ENCODE peak calls at places on chromosomes 13 and 19, in seven cellular contexts. One of them, this sample, is unnamed.

GRCh38 chr19:33429891-33430673 is 56.6 kb downstream of the CEBPG start:
- DNase-seq in activated naive CD4-positive, alpha-beta T cell treated with anti-CD3 and anti-CD28 coated beads, Interleukin-2, amount 10 ng/mL, durations not matched to agents 7 days and 5 days: peak
- DNase-seq in nephron progenitor cell: no peak
- DNase-seq in upper lobe of right lung: peak
- DNase-seq in AML-193: no peak
- DNase-seq in neuronal stem cell: no peak
- DNase-seq in H9: no peak
- DNase-seq in this sample: peak

GRCh38 chr13:80679423-80679822 is 338.5 kb upstream of the SPRY2 start:
- DNase-seq in activated naive CD4-positive, alpha-beta T cell treated with anti-CD3 and anti-CD28 coated beads, Interleukin-2, amount 10 ng/mL, durations not matched to agents 7 days and 5 days: no peak
- DNase-seq in nephron progenitor cell: no peak
- DNase-seq in upper lobe of right lung: no peak
- DNase-seq in AML-193: no peak
- DNase-seq in neuronal stem cell: no peak
- DNase-seq in H9: no peak
- DNase-seq in this sample: no peak

GRCh38 chr19:5406816-5407215 is 48.4 kb upstream of the ZNRF4 start:
- DNase-seq in activated naive CD4-positive, alpha-beta T cell treated with anti-CD3 and anti-CD28 coated beads, Interleukin-2, amount 10 ng/mL, durations not matched to agents 7 days and 5 days: no peak
- DNase-seq in nephron progenitor cell: no peak
- DNase-seq in upper lobe of right lung: no peak
- DNase-seq in AML-193: no peak
- DNase-seq in neuronal stem cell: no peak
- DNase-seq in H9: no peak
- DNase-seq in this sample: no peak

GRCh38 chr19:58150328-58150921 is at the start of gene ZNF329:
- DNase-seq in activated naive CD4-positive, alpha-beta T cell treated with anti-CD3 and anti-CD28 coated beads, Interleukin-2, amount 10 ng/mL, durations not matched to agents 7 days and 5 days: peak
- DNase-seq in nephron progenitor cell: peak
- DNase-seq in upper lobe of right lung: peak
- DNase-seq in AML-193: peak
- DNase-seq in neuronal stem cell: peak
- DNase-seq in H9: peak
- DNase-seq in this sample: peak

GRCh38 chr13:82480415-82480814 is 1401.9 kb downstream of the SLITRK1 start:
- DNase-seq in activated naive CD4-positive, alpha-beta T cell treated with anti-CD3 and anti-CD28 coated beads, Interleukin-2, amount 10 ng/mL, durations not matched to agents 7 days and 5 days: no peak
- DNase-seq in nephron progenitor cell: no peak
- DNase-seq in upper lobe of right lung: no peak
- DNase-seq in AML-193: peak
- DNase-seq in neuronal stem cell: no peak
- DNase-seq in H9: no peak
- DNase-seq in this sample: no peak

GRCh38 chr19:4409123-4409933 is 6.9 kb downstream of the CHAF1A start:
- DNase-seq in activated naive CD4-positive, alpha-beta T cell treated with anti-CD3 and anti-CD28 coated beads, Interleukin-2, amount 10 ng/mL, durations not matched to agents 7 days and 5 days: no peak
- DNase-seq in nephron progenitor cell: no peak
- DNase-seq in upper lobe of right lung: no peak
- DNase-seq in AML-193: no peak
- DNase-seq in neuronal stem cell: no peak
- DNase-seq in H9: peak
- DNase-seq in this sample: no peak

GRCh38 chr13:48531416-48532145 is 1.3 kb downstream of the RCBTB2 start:
- DNase-seq in activated naive CD4-positive, alpha-beta T cell treated with anti-CD3 and anti-CD28 coated beads, Interleukin-2, amount 10 ng/mL, durations not matched to agents 7 days and 5 days: no peak
- DNase-seq in nephron progenitor cell: no peak
- DNase-seq in upper lobe of right lung: no peak
- DNase-seq in AML-193: no peak
- DNase-seq in neuronal stem cell: no peak
- DNase-seq in H9: no peak
- DNase-seq in this sample: no peak

GRCh38 chr19:18802354-18802753 is 11.2 kb upstream of the COMP start:
- DNase-seq in activated naive CD4-positive, alpha-beta T cell treated with anti-CD3 and anti-CD28 coated beads, Interleukin-2, amount 10 ng/mL, durations not matched to agents 7 days and 5 days: no peak
- DNase-seq in nephron progenitor cell: no peak
- DNase-seq in upper lobe of right lung: no peak
- DNase-seq in AML-193: no peak
- DNase-seq in neuronal stem cell: no peak
- DNase-seq in H9: peak
- DNase-seq in this sample: no peak

GRCh38 chr13:101941095-101941777 is 460.6 kb downstream of the FGF14 start:
- DNase-seq in activated naive CD4-positive, alpha-beta T cell treated with anti-CD3 and anti-CD28 coated beads, Interleukin-2, amount 10 ng/mL, durations not matched to agents 7 days and 5 days: no peak
- DNase-seq in nephron progenitor cell: no peak
- DNase-seq in upper lobe of right lung: no peak
- DNase-seq in AML-193: no peak
- DNase-seq in neuronal stem cell: no peak
- DNase-seq in H9: no peak
- DNase-seq in this sample: no peak

GRCh38 chr19:4062576-4063368 is 3.9 kb downstream of the ZBTB7A start:
- DNase-seq in activated naive CD4-positive, alpha-beta T cell treated with anti-CD3 and anti-CD28 coated beads, Interleukin-2, amount 10 ng/mL, durations not matched to agents 7 days and 5 days: no peak
- DNase-seq in nephron progenitor cell: no peak
- DNase-seq in upper lobe of right lung: no peak
- DNase-seq in AML-193: no peak
- DNase-seq in neuronal stem cell: no peak
- DNase-seq in H9: no peak
- DNase-seq in this sample: peak

GRCh38 chr13:99178636-99179035 is 22.0 kb upstream of the UBAC2 start:
- DNase-seq in activated naive CD4-positive, alpha-beta T cell treated with anti-CD3 and anti-CD28 coated beads, Interleukin-2, amount 10 ng/mL, durations not matched to agents 7 days and 5 days: peak
- DNase-seq in nephron progenitor cell: no peak
- DNase-seq in upper lobe of right lung: no peak
- DNase-seq in AML-193: peak
- DNase-seq in neuronal stem cell: no peak
- DNase-seq in H9: no peak
- DNase-seq in this sample: no peak

GRCh38 chr13:98172570-98173405 is 4.3 kb downstream of the RNF113B start:
- DNase-seq in activated naive CD4-positive, alpha-beta T cell treated with anti-CD3 and anti-CD28 coated beads, Interleukin-2, amount 10 ng/mL, durations not matched to agents 7 days and 5 days: no peak
- DNase-seq in nephron progenitor cell: no peak
- DNase-seq in upper lobe of right lung: no peak
- DNase-seq in AML-193: no peak
- DNase-seq in neuronal stem cell: no peak
- DNase-seq in H9: no peak
- DNase-seq in this sample: no peak

GRCh38 chr13:109385161-109385560 is 401.2 kb downstream of the IRS2 start:
- DNase-seq in activated naive CD4-positive, alpha-beta T cell treated with anti-CD3 and anti-CD28 coated beads, Interleukin-2, amount 10 ng/mL, durations not matched to agents 7 days and 5 days: no peak
- DNase-seq in nephron progenitor cell: no peak
- DNase-seq in upper lobe of right lung: no peak
- DNase-seq in AML-193: peak
- DNase-seq in neuronal stem cell: no peak
- DNase-seq in H9: no peak
- DNase-seq in this sample: no peak

GRCh38 chr13:95121516-95121915 is 179.7 kb downstream of the ABCC4 start:
- DNase-seq in activated naive CD4-positive, alpha-beta T cell treated with anti-CD3 and anti-CD28 coated beads, Interleukin-2, amount 10 ng/mL, durations not matched to agents 7 days and 5 days: no peak
- DNase-seq in nephron progenitor cell: no peak
- DNase-seq in upper lobe of right lung: no peak
- DNase-seq in AML-193: no peak
- DNase-seq in neuronal stem cell: no peak
- DNase-seq in H9: no peak
- DNase-seq in this sample: no peak

GRCh38 chr19:39405930-39406655 is 554 bp upstream of the ZFP36 start:
- DNase-seq in activated naive CD4-positive, alpha-beta T cell treated with anti-CD3 and anti-CD28 coated beads, Interleukin-2, amount 10 ng/mL, durations not matched to agents 7 days and 5 days: peak
- DNase-seq in nephron progenitor cell: no peak
- DNase-seq in upper lobe of right lung: no peak
- DNase-seq in AML-193: peak
- DNase-seq in neuronal stem cell: no peak
- DNase-seq in H9: peak
- DNase-seq in this sample: peak

GRCh38 chr19:49119411-49120324 is at the start of gene PPFIA3:
- DNase-seq in activated naive CD4-positive, alpha-beta T cell treated with anti-CD3 and anti-CD28 coated beads, Interleukin-2, amount 10 ng/mL, durations not matched to agents 7 days and 5 days: peak
- DNase-seq in nephron progenitor cell: peak
- DNase-seq in upper lobe of right lung: peak
- DNase-seq in AML-193: no peak
- DNase-seq in neuronal stem cell: peak
- DNase-seq in H9: peak
- DNase-seq in this sample: peak

GRCh38 chr19:1318678-1319471 is 33.2 kb downstream of the EFNA2 start:
- DNase-seq in activated naive CD4-positive, alpha-beta T cell treated with anti-CD3 and anti-CD28 coated beads, Interleukin-2, amount 10 ng/mL, durations not matched to agents 7 days and 5 days: no peak
- DNase-seq in nephron progenitor cell: peak
- DNase-seq in upper lobe of right lung: no peak
- DNase-seq in AML-193: no peak
- DNase-seq in neuronal stem cell: no peak
- DNase-seq in H9: no peak
- DNase-seq in this sample: no peak

GRCh38 chr19:45670670-45671453 is 2.8 kb downstream of the GIPR start:
- DNase-seq in activated naive CD4-positive, alpha-beta T cell treated with anti-CD3 and anti-CD28 coated beads, Interleukin-2, amount 10 ng/mL, durations not matched to agents 7 days and 5 days: peak
- DNase-seq in nephron progenitor cell: peak
- DNase-seq in upper lobe of right lung: peak
- DNase-seq in AML-193: no peak
- DNase-seq in neuronal stem cell: peak
- DNase-seq in H9: peak
- DNase-seq in this sample: peak

GRCh38 chr19:16380943-16381755 is 56.5 kb downstream of the KLF2 start:
- DNase-seq in activated naive CD4-positive, alpha-beta T cell treated with anti-CD3 and anti-CD28 coated beads, Interleukin-2, amount 10 ng/mL, durations not matched to agents 7 days and 5 days: no peak
- DNase-seq in nephron progenitor cell: no peak
- DNase-seq in upper lobe of right lung: no peak
- DNase-seq in AML-193: no peak
- DNase-seq in neuronal stem cell: no peak
- DNase-seq in H9: no peak
- DNase-seq in this sample: peak

GRCh38 chr19:44869728-44870470 is 21.2 kb upstream of the TOMM40 start:
- DNase-seq in activated naive CD4-positive, alpha-beta T cell treated with anti-CD3 and anti-CD28 coated beads, Interleukin-2, amount 10 ng/mL, durations not matched to agents 7 days and 5 days: no peak
- DNase-seq in nephron progenitor cell: no peak
- DNase-seq in upper lobe of right lung: peak
- DNase-seq in AML-193: peak
- DNase-seq in neuronal stem cell: no peak
- DNase-seq in H9: no peak
- DNase-seq in this sample: no peak

GRCh38 chr13:67277581-67277980 is 47.4 kb upstream of the PCDH9 start:
- DNase-seq in activated naive CD4-positive, alpha-beta T cell treated with anti-CD3 and anti-CD28 coated beads, Interleukin-2, amount 10 ng/mL, durations not matched to agents 7 days and 5 days: no peak
- DNase-seq in nephron progenitor cell: no peak
- DNase-seq in upper lobe of right lung: no peak
- DNase-seq in AML-193: no peak
- DNase-seq in neuronal stem cell: no peak
- DNase-seq in H9: no peak
- DNase-seq in this sample: no peak

GRCh38 chr13:51643882-51644281 is 59.6 kb downstream of the WDFY2 start:
- DNase-seq in activated naive CD4-positive, alpha-beta T cell treated with anti-CD3 and anti-CD28 coated beads, Interleukin-2, amount 10 ng/mL, durations not matched to agents 7 days and 5 days: no peak
- DNase-seq in nephron progenitor cell: no peak
- DNase-seq in upper lobe of right lung: no peak
- DNase-seq in AML-193: peak
- DNase-seq in neuronal stem cell: no peak
- DNase-seq in H9: no peak
- DNase-seq in this sample: no peak

GRCh38 chr19:38971672-38972071 is 3.9 kb downstream of the FBXO17 start:
- DNase-seq in activated naive CD4-positive, alpha-beta T cell treated with anti-CD3 and anti-CD28 coated beads, Interleukin-2, amount 10 ng/mL, durations not matched to agents 7 days and 5 days: no peak
- DNase-seq in nephron progenitor cell: no peak
- DNase-seq in upper lobe of right lung: no peak
- DNase-seq in AML-193: no peak
- DNase-seq in neuronal stem cell: no peak
- DNase-seq in H9: no peak
- DNase-seq in this sample: no peak

This sample was measured in kidney.